ENCODE peak calls at places on chromosome 15, in eight cellular contexts. One of them, this sample, is unnamed.

GRCh38 chr15:47711654-47712053 is 5.7 kb upstream of the SEMA6D start:
- DNase-seq in cardiac muscle cell: peak
- DNase-seq in tibial nerve: no peak
- DNase-seq in right atrium auricular region: no peak
- DNase-seq in cardiac fibroblast: peak
- DNase-seq in transverse colon: no peak
- DNase-seq in Caco-2: no peak
- DNase-seq in IMR-90: no peak
- DNase-seq in this sample: no peak

GRCh38 chr15:72179950-72180581 is 17.5 kb downstream of the GRAMD2A start:
- DNase-seq in cardiac muscle cell: peak
- DNase-seq in tibial nerve: peak
- DNase-seq in right atrium auricular region: no peak
- DNase-seq in cardiac fibroblast: peak
- DNase-seq in transverse colon: no peak
- DNase-seq in Caco-2: no peak
- DNase-seq in IMR-90: no peak
- DNase-seq in this sample: no peak

GRCh38 chr15:99103279-99103678 is 1.6 kb upstream of the SYNM start:
- DNase-seq in cardiac muscle cell: no peak
- DNase-seq in tibial nerve: no peak
- DNase-seq in right atrium auricular region: peak
- DNase-seq in cardiac fibroblast: no peak
- DNase-seq in transverse colon: no peak
- DNase-seq in Caco-2: no peak
- DNase-seq in IMR-90: no peak
- DNase-seq in this sample: no peak

GRCh38 chr15:24956131-24956838 is 1.5 kb downstream of the SNRPN start:
- DNase-seq in cardiac muscle cell: peak
- DNase-seq in tibial nerve: no peak
- DNase-seq in right atrium auricular region: peak
- DNase-seq in cardiac fibroblast: peak
- DNase-seq in transverse colon: peak
- DNase-seq in Caco-2: peak
- DNase-seq in IMR-90: peak
- DNase-seq in this sample: peak

GRCh38 chr15:98069256-98069655 is 108.8 kb downstream of the ARRDC4 start:
- DNase-seq in cardiac muscle cell: no peak
- DNase-seq in tibial nerve: no peak
- DNase-seq in right atrium auricular region: no peak
- DNase-seq in cardiac fibroblast: no peak
- DNase-seq in transverse colon: no peak
- DNase-seq in Caco-2: no peak
- DNase-seq in IMR-90: no peak
- DNase-seq in this sample: no peak

GRCh38 chr15:33152502-33153109 is 41.9 kb downstream of the FMN1 start:
- DNase-seq in cardiac muscle cell: peak
- DNase-seq in tibial nerve: no peak
- DNase-seq in right atrium auricular region: no peak
- DNase-seq in cardiac fibroblast: peak
- DNase-seq in transverse colon: no peak
- DNase-seq in Caco-2: no peak
- DNase-seq in IMR-90: peak
- DNase-seq in this sample: no peak

GRCh38 chr15:73956276-73957086 is 30.2 kb downstream of the LOXL1 start:
- DNase-seq in cardiac muscle cell: peak
- DNase-seq in tibial nerve: no peak
- DNase-seq in right atrium auricular region: no peak
- DNase-seq in cardiac fibroblast: peak
- DNase-seq in transverse colon: no peak
- DNase-seq in Caco-2: peak
- DNase-seq in IMR-90: peak
- DNase-seq in this sample: peak

GRCh38 chr15:96474274-96474673 is 143.8 kb downstream of the NR2F2 start:
- DNase-seq in cardiac muscle cell: no peak
- DNase-seq in tibial nerve: no peak
- DNase-seq in right atrium auricular region: no peak
- DNase-seq in cardiac fibroblast: no peak
- DNase-seq in transverse colon: no peak
- DNase-seq in Caco-2: peak
- DNase-seq in IMR-90: no peak
- DNase-seq in this sample: peak

GRCh38 chr15:65154720-65155119 is 21.1 kb upstream of the PDCD7 start:
- DNase-seq in cardiac muscle cell: no peak
- DNase-seq in tibial nerve: no peak
- DNase-seq in right atrium auricular region: no peak
- DNase-seq in cardiac fibroblast: no peak
- DNase-seq in transverse colon: no peak
- DNase-seq in Caco-2: no peak
- DNase-seq in IMR-90: no peak
- DNase-seq in this sample: no peak

GRCh38 chr15:33737687-33738606 is 230.3 kb upstream of the CHRM5 start:
- DNase-seq in cardiac muscle cell: peak
- DNase-seq in tibial nerve: no peak
- DNase-seq in right atrium auricular region: no peak
- DNase-seq in cardiac fibroblast: peak
- DNase-seq in transverse colon: peak
- DNase-seq in Caco-2: no peak
- DNase-seq in IMR-90: peak
- DNase-seq in this sample: no peak

GRCh38 chr15:83850846-83851245 is 196.9 kb downstream of the ADAMTSL3 start:
- DNase-seq in cardiac muscle cell: no peak
- DNase-seq in tibial nerve: no peak
- DNase-seq in right atrium auricular region: no peak
- DNase-seq in cardiac fibroblast: no peak
- DNase-seq in transverse colon: no peak
- DNase-seq in Caco-2: no peak
- DNase-seq in IMR-90: no peak
- DNase-seq in this sample: no peak

GRCh38 chr15:83845230-83845629 is 191.3 kb downstream of the ADAMTSL3 start:
- DNase-seq in cardiac muscle cell: peak
- DNase-seq in tibial nerve: no peak
- DNase-seq in right atrium auricular region: no peak
- DNase-seq in cardiac fibroblast: peak
- DNase-seq in transverse colon: no peak
- DNase-seq in Caco-2: no peak
- DNase-seq in IMR-90: peak
- DNase-seq in this sample: no peak

GRCh38 chr15:83846847-83847246 is 192.9 kb downstream of the ADAMTSL3 start:
- DNase-seq in cardiac muscle cell: peak
- DNase-seq in tibial nerve: no peak
- DNase-seq in right atrium auricular region: no peak
- DNase-seq in cardiac fibroblast: peak
- DNase-seq in transverse colon: no peak
- DNase-seq in Caco-2: no peak
- DNase-seq in IMR-90: peak
- DNase-seq in this sample: peak

GRCh38 chr15:83850015-83850414 is 196.1 kb downstream of the ADAMTSL3 start:
- DNase-seq in cardiac muscle cell: no peak
- DNase-seq in tibial nerve: no peak
- DNase-seq in right atrium auricular region: no peak
- DNase-seq in cardiac fibroblast: no peak
- DNase-seq in transverse colon: no peak
- DNase-seq in Caco-2: no peak
- DNase-seq in IMR-90: no peak
- DNase-seq in this sample: no peak

DNA sequence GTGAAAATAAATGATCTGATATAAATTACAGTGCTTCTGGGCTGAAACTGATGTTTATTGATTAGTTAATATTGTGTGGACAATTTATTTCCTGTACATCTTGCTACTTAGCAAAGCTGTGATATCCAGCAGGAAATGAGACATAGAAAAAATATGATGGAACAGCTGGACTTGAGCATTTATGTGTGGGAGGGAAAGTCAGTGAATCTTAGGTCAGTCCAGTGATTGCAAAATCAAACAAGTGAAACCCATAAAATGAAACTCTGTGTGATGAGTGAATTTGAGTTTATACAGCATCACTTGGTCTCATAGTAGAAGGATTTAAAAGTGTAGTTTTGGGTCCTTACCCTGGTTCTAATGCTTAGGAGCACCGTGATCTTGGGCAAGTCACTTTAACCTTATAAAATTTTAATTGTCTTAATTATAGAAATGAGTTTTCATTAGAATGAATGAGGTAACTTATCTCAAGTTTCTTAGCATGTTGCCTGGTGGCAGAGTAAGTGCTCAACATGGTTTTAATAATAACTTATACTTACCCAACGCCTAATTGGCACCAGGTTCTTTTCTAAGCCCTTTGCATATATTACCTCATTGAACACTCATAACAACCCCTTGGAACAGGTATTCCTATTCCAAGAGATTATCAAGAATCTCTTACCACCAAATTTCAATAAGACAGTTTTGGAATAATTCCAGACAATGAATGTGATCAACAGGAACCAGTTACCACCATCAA is 194.6 kb downstream of the ADAMTSL3 start:
- DNase-seq in cardiac muscle cell: peak
- DNase-seq in tibial nerve: no peak
- DNase-seq in right atrium auricular region: no peak
- DNase-seq in cardiac fibroblast: peak
- DNase-seq in transverse colon: no peak
- DNase-seq in Caco-2: no peak
- DNase-seq in IMR-90: peak
- DNase-seq in this sample: peak
- H3K4me3 ChIP-seq in cardiac muscle cell: no peak
- H3K4me3 ChIP-seq in tibial nerve: no peak
- H3K4me3 ChIP-seq in right atrium auricular region: no peak
- H3K4me3 ChIP-seq in cardiac fibroblast: no peak
- H3K4me3 ChIP-seq in transverse colon: no peak
- H3K4me3 ChIP-seq in Caco-2: no peak
- H3K4me3 ChIP-seq in IMR-90: no peak
- H3K4me3 ChIP-seq in this sample: no peak

GRCh38 chr15:91975241-91975978 is 121.9 kb downstream of the SLCO3A1 start:
- DNase-seq in cardiac muscle cell: no peak
- DNase-seq in tibial nerve: no peak
- DNase-seq in right atrium auricular region: no peak
- DNase-seq in cardiac fibroblast: no peak
- DNase-seq in transverse colon: no peak
- DNase-seq in Caco-2: peak
- DNase-seq in IMR-90: no peak
- DNase-seq in this sample: no peak

GRCh38 chr15:91974321-91974720 is 120.8 kb downstream of the SLCO3A1 start:
- DNase-seq in cardiac muscle cell: no peak
- DNase-seq in tibial nerve: no peak
- DNase-seq in right atrium auricular region: no peak
- DNase-seq in cardiac fibroblast: no peak
- DNase-seq in transverse colon: no peak
- DNase-seq in Caco-2: no peak
- DNase-seq in IMR-90: no peak
- DNase-seq in this sample: no peak

GRCh38 chr15:91970142-91970541 is 116.6 kb downstream of the SLCO3A1 start:
- DNase-seq in cardiac muscle cell: peak
- DNase-seq in tibial nerve: no peak
- DNase-seq in right atrium auricular region: peak
- DNase-seq in cardiac fibroblast: peak
- DNase-seq in transverse colon: peak
- DNase-seq in Caco-2: no peak
- DNase-seq in IMR-90: peak
- DNase-seq in this sample: no peak

GRCh38 chr15:91968610-91969009 is 115.1 kb downstream of the SLCO3A1 start:
- DNase-seq in cardiac muscle cell: no peak
- DNase-seq in tibial nerve: no peak
- DNase-seq in right atrium auricular region: no peak
- DNase-seq in cardiac fibroblast: no peak
- DNase-seq in transverse colon: no peak
- DNase-seq in Caco-2: no peak
- DNase-seq in IMR-90: no peak
- DNase-seq in this sample: no peak

GRCh38 chr15:91973481-91973880 is 120.0 kb downstream of the SLCO3A1 start:
- DNase-seq in cardiac muscle cell: no peak
- DNase-seq in tibial nerve: no peak
- DNase-seq in right atrium auricular region: no peak
- DNase-seq in cardiac fibroblast: peak
- DNase-seq in transverse colon: no peak
- DNase-seq in Caco-2: no peak
- DNase-seq in IMR-90: no peak
- DNase-seq in this sample: no peak
- TF ChIP-seq CTCF in cardiac muscle cell: peak
- TF ChIP-seq CTCF in tibial nerve: no peak
- TF ChIP-seq CTCF in right atrium auricular region: no peak
- TF ChIP-seq CTCF in cardiac fibroblast: peak
- TF ChIP-seq CTCF in transverse colon: no peak
- TF ChIP-seq CTCF in Caco-2: no peak
- TF ChIP-seq CTCF in IMR-90: peak
- TF ChIP-seq CTCF in this sample: no peak

GRCh38 chr15:80697316-80697715 is 2.2 kb downstream of the ABHD17C start:
- DNase-seq in cardiac muscle cell: no peak
- DNase-seq in tibial nerve: no peak
- DNase-seq in right atrium auricular region: no peak
- DNase-seq in cardiac fibroblast: no peak
- DNase-seq in transverse colon: peak
- DNase-seq in Caco-2: no peak
- DNase-seq in IMR-90: no peak
- DNase-seq in this sample: no peak

GRCh38 chr15:80699981-80700380 is 4.9 kb downstream of the ABHD17C start:
- DNase-seq in cardiac muscle cell: no peak
- DNase-seq in tibial nerve: no peak
- DNase-seq in right atrium auricular region: no peak
- DNase-seq in cardiac fibroblast: no peak
- DNase-seq in transverse colon: no peak
- DNase-seq in Caco-2: no peak
- DNase-seq in IMR-90: peak
- DNase-seq in this sample: no peak

GRCh38 chr15:80701676-80702311 is 6.7 kb downstream of the ABHD17C start:
- DNase-seq in cardiac muscle cell: no peak
- DNase-seq in tibial nerve: no peak
- DNase-seq in right atrium auricular region: no peak
- DNase-seq in cardiac fibroblast: no peak
- DNase-seq in transverse colon: no peak
- DNase-seq in Caco-2: no peak
- DNase-seq in IMR-90: no peak
- DNase-seq in this sample: no peak

GRCh38 chr15:80695911-80696651 is 971 bp downstream of the ABHD17C start:
- DNase-seq in cardiac muscle cell: peak
- DNase-seq in tibial nerve: no peak
- DNase-seq in right atrium auricular region: no peak
- DNase-seq in cardiac fibroblast: peak
- DNase-seq in transverse colon: peak
- DNase-seq in Caco-2: no peak
- DNase-seq in IMR-90: no peak
- DNase-seq in this sample: no peak

DNA sequence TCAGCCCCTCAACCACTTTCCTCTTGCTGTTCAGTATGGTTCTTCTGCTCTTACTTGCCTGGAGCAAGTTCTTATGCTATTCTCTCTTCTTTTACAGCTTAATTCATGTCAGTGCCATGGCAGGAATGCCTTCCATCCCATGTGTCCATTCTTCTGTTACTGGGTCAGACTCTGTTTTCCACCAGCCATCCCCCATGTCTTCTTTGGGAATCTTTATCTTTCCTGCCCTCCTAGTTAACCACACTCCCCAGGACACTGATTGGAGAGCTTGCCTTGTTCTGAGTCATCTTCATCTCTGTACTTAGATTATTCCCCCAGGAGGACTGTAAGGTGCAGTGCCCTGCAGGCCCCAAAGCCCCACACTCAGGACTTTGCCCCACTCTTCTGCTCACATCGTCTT is 3.5 kb downstream of the ABHD17C start:
- DNase-seq in cardiac muscle cell: peak
- DNase-seq in tibial nerve: no peak
- DNase-seq in right atrium auricular region: no peak
- DNase-seq in cardiac fibroblast: no peak
- DNase-seq in transverse colon: no peak
- DNase-seq in Caco-2: no peak
- DNase-seq in IMR-90: peak
- DNase-seq in this sample: no peak
- H3K4me3 ChIP-seq in cardiac muscle cell: no peak
- H3K4me3 ChIP-seq in tibial nerve: no peak
- H3K4me3 ChIP-seq in right atrium auricular region: no peak
- H3K4me3 ChIP-seq in cardiac fibroblast: no peak
- H3K4me3 ChIP-seq in transverse colon: no peak
- H3K4me3 ChIP-seq in Caco-2: no peak
- H3K4me3 ChIP-seq in IMR-90: no peak
- H3K4me3 ChIP-seq in this sample: no peak

GRCh38 chr15:31964586-31965307 is 65.6 kb upstream of the CHRNA7 start:
- DNase-seq in cardiac muscle cell: no peak
- DNase-seq in tibial nerve: no peak
- DNase-seq in right atrium auricular region: no peak
- DNase-seq in cardiac fibroblast: no peak
- DNase-seq in transverse colon: no peak
- DNase-seq in Caco-2: no peak
- DNase-seq in IMR-90: no peak
- DNase-seq in this sample: no peak
- TF ChIP-seq CTCF in cardiac muscle cell: no peak
- TF ChIP-seq CTCF in tibial nerve: no peak
- TF ChIP-seq CTCF in right atrium auricular region: no peak
- TF ChIP-seq CTCF in cardiac fibroblast: no peak
- TF ChIP-seq CTCF in transverse colon: no peak
- TF ChIP-seq CTCF in Caco-2: no peak
- TF ChIP-seq CTCF in IMR-90: no peak
- TF ChIP-seq CTCF in this sample: no peak

This sample was measured in HFF-Myc.